ENCODE peak calls at places on chromosomes 5 and 9, in five cellular contexts. D is foreskin keratinocyte, O is cerebellar cortex, K is cardiac muscle cell, M is nephron progenitor cell. B is an unnamed sample.

GRCh38 chr9:38017149-38017884 is 51.7 kb downstream of the SHB start:
- DNase-seq in D (peak; percentile 62), O (peak; percentile 70), K (peak; percentile 64), M (peak; percentile 62), B (peak; percentile 77)

GRCh38 chr9:114777841-114778240 is 28.0 kb downstream of the TNFSF15 start:
- DNase-seq in D (no peak), O (no peak), K (no peak), M (no peak), B (no peak)

GRCh38 chr9:23088932-23089364 is 642.3 kb downstream of the DMRTA1 start:
- DNase-seq in D (no peak), O (no peak), K (peak; percentile 51), M (peak; percentile 36), B (no peak)

GRCh38 chr5:24693609-24694008 is 48.8 kb upstream of the CDH10 start:
- DNase-seq in D (no peak), O (no peak), K (no peak), M (no peak), B (no peak)

GRCh38 chr5:97118623-97119022 is 23.8 kb downstream of the LIX1 start:
- DNase-seq in D (no peak), O (no peak), K (no peak), M (no peak), B (no peak)

GRCh38 chr9:134778841-134779411 is 101.7 kb upstream of the FCN2 start:
- DNase-seq in D (no peak), O (peak; percentile 48), K (peak; percentile 83), M (peak; percentile 75), B (peak; percentile 42)

GRCh38 chr5:72408602-72409001 is 88.4 kb downstream of the PTCD2 start:
- DNase-seq in D (no peak), O (no peak), K (no peak), M (no peak), B (no peak)

GRCh38 chr9:136326061-136326776 is 1.1 kb upstream of the GPSM1 start:
- DNase-seq in D (no peak), O (peak; percentile 71), K (peak; percentile 21), M (peak; percentile 65), B (peak; percentile 81)

GRCh38 chr9:135726138-135726853 is 24.3 kb downstream of the KCNT1 start:
- DNase-seq in D (no peak), O (no peak), K (no peak), M (no peak), B (no peak)

GRCh38 chr5:59422026-59422941 is 471.2 kb downstream of the PDE4D start:
- DNase-seq in D (peak; percentile 30), O (no peak), K (no peak), M (no peak), B (no peak)

GRCh38 chr5:38846379-38846967 is 661 bp downstream of the OSMR start:
- DNase-seq in D (no peak), O (no peak), K (no peak), M (peak; percentile 8), B (no peak)

GRCh38 chr9:91978739-91979414 is 28.8 kb upstream of the ROR2 start:
- DNase-seq in D (peak; percentile 49), O (peak; percentile 15), K (peak; percentile 56), M (peak; percentile 29), B (peak; percentile 1)

GRCh38 chr9:935348-935965 is 41.0 kb upstream of the DMRT3 start:
- DNase-seq in D (peak; percentile 59), O (no peak), K (peak; percentile 73), M (no peak), B (no peak)

GRCh38 chr9:38182321-38182720 is 113.3 kb upstream of the SHB start:
- DNase-seq in D (no peak), O (no peak), K (peak; percentile 30), M (no peak), B (no peak)

GRCh38 chr9:100322954-100323536 is 29.7 kb downstream of the TEX10 start:
- DNase-seq in D (no peak), O (peak; percentile 61), K (peak; percentile 47), M (peak; percentile 35), B (peak; percentile 66)

GRCh38 chr5:160930361-160930760 is 78.3 kb upstream of the ATP10B start:
- DNase-seq in D (no peak), O (no peak), K (peak; percentile 61), M (peak; percentile 16), B (no peak)

GRCh38 chr9:30039712-30040111 is 2344.7 kb upstream of the ACO1 start:
- DNase-seq in D (no peak), O (no peak), K (no peak), M (no peak), B (no peak)

GRCh38 chr9:91994422-91994821 is 44.4 kb upstream of the ROR2 start:
- DNase-seq in D (no peak), O (no peak), K (no peak), M (no peak), B (no peak)

GRCh38 chr5:78920604-78921003 is 64.5 kb downstream of the ARSB start:
- DNase-seq in D (no peak), O (peak; percentile 20), K (peak; percentile 63), M (no peak), B (no peak)

B was measured in G401.